ENCODE peak calls at places on chromosomes 12 and 14, in ten cellular contexts. O is left ventricle myocardium inferior, E is lung, M is ovary, L is Peyer's patch, P is hepatocyte, B is mammary epithelial cell, C is uterus, F is psoas muscle, R is spleen. G is an unnamed sample.

GRCh38 chr14:56422703-56423213 is 156.8 kb upstream of the TMEM260 start:
- DNase-seq in E (peak; percentile 66), B (peak; percentile 32), O (peak; percentile 24), P (peak; percentile 84), M (peak; percentile 57), L (peak; percentile 54), R (no peak), F (peak; percentile 57), C (peak; percentile 70), G (peak; percentile 56)

GRCh38 chr12:121769831-121770301 is 23.6 kb downstream of the RHOF start:
- DNase-seq in R (no peak), O (peak; percentile 63), L (peak; percentile 87), F (no peak), E (no peak), C (no peak), B (no peak), M (no peak), P (peak; percentile 72), G (peak; percentile 68)

GRCh38 chr14:61106627-61107147 is 125.6 kb downstream of the SLC38A6 start:
- DNase-seq in F (no peak), O (no peak), L (no peak), P (no peak), B (no peak), E (no peak), M (no peak), R (no peak), C (no peak), G (no peak)

GRCh38 chr12:49624919-49625577 is 1.7 kb downstream of the PRPF40B start:
- DNase-seq in C (no peak), R (no peak), E (no peak), O (no peak), M (peak; percentile 62), P (no peak), L (no peak), F (no peak), B (peak; percentile 92), G (no peak)

GRCh38 chr14:36217732-36218131 is 41.2 kb upstream of the PTCSC3 start:
- DNase-seq in C (no peak), M (no peak), P (no peak), O (no peak), B (peak; percentile 58), L (no peak), F (no peak), E (peak; percentile 76), R (no peak), G (no peak)

GRCh38 chr12:50825372-50825838 is 17.3 kb upstream of the TMPRSS12 start:
- DNase-seq in P (peak; percentile 79), L (no peak), B (peak; percentile 43), E (no peak), R (no peak), M (no peak), C (no peak), F (no peak), O (no peak), G (no peak)

GRCh38 chr14:50340045-50340444 is 27.9 kb downstream of the DMAC2L start:
- DNase-seq in E (no peak), O (no peak), R (no peak), P (no peak), L (no peak), C (no peak), F (no peak), M (no peak), B (no peak), G (no peak)

GRCh38 chr12:1605129-1606020 is 11.0 kb upstream of the FBXL14 start:
- DNase-seq in F (peak; percentile 72), B (peak; percentile 77), M (peak; percentile 78), E (peak; percentile 76), P (peak; percentile 89), O (peak; percentile 66), L (peak; percentile 84), R (peak; percentile 87), C (peak; percentile 55), G (peak; percentile 80)

GRCh38 chr12:17215754-17216153 is 609.8 kb upstream of the LMO3 start:
- DNase-seq in L (no peak), B (no peak), P (no peak), F (no peak), O (no peak), E (no peak), C (no peak), M (no peak), R (no peak), G (no peak)

GRCh38 chr14:65826946-65827345 is 414.4 kb downstream of the FUT8 start:
- DNase-seq in L (no peak), O (no peak), R (no peak), P (no peak), B (no peak), C (no peak), F (no peak), E (no peak), M (no peak), G (no peak)

DNA sequence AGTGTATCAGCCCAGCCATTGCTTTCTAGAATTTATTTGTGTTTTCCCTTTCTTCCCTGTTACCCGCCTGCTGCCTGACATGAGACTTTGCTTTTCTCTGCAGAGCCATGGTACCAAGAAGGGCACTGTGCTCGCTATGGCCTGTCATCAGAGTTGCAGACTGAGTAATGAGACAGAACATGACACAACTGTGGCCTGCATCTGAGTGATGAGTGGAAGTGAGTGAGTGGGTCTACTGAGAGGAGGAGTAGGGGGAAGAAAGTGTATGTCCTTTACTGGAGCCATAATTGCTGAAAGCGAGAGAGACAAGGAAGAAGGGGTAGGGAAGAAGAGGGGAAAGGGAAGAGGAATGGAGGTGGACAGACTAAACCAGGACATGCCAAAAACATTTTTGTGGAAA is 2.8 kb downstream of the RILPL1 start:
- DNase-seq in P (no peak), L (no peak), E (no peak), R (no peak), O (no peak), B (no peak), M (no peak), F (no peak), C (no peak), G (no peak)
- H3K27ac ChIP-seq in P (no peak overlapping the region), L (no peak overlapping the region), E (peak overlapping the region; percentile 64), R (no peak overlapping the region), O (peak overlapping the region; percentile 98), B (no peak overlapping the region), M (no peak overlapping the region), F (peak overlapping the region; percentile 81), C (no peak overlapping the region), G (no peak overlapping the region)

GRCh38 chr12:53939141-53940108 is 794 bp downstream of the HOXC13 start:
- DNase-seq in L (peak; percentile 43), F (peak; percentile 58), E (no peak), R (no peak), M (no peak), B (peak; percentile 69), O (no peak), C (no peak), P (peak; percentile 78), G (no peak)

GRCh38 chr12:53942467-53942997 is 3.9 kb downstream of the HOXC13 start:
- DNase-seq in L (no peak), B (no peak), R (no peak), O (no peak), M (no peak), C (no peak), F (no peak), P (no peak), E (no peak), G (no peak)

GRCh38 chr12:53940448-53941014 is 1.9 kb downstream of the HOXC13 start:
- DNase-seq in P (no peak), M (no peak), E (no peak), O (no peak), R (no peak), B (peak; percentile 18), C (no peak), L (peak; percentile 11), F (no peak), G (no peak)

GRCh38 chr12:53941187-53941586 is 2.6 kb downstream of the HOXC13 start:
- DNase-seq in O (no peak), L (no peak), M (no peak), E (no peak), R (no peak), F (no peak), P (no peak), B (no peak), C (no peak), G (no peak)

DNA sequence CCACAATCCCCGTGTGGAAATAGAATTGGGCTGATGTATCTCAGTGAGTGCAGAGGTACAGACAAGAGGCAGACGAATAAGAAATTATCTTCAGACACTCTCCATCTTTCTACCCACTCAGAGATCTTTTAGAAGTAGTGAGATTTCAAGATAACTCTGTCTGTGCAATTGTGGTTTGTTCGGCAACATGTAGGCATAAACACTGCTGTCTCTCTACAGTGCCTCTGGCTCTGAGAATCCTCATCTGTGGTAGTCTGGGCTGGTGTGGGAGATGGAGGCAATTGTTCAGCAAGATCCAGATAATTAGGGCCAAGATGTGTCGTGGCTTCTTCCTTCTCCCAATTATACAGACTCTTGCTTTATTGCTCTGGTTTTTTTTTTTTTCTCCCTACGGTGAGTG is 3.1 kb downstream of the HOXC13 start:
- DNase-seq in P (no peak), O (no peak), R (no peak), C (no peak), F (no peak), B (peak; percentile 26), M (no peak), L (no peak), E (no peak), G (no peak)
- H3K27me3 ChIP-seq in P (peaks cover 99% of the 10 kb centered on the region), O (peaks cover 100% of the 10 kb centered on the region), R (peaks cover 99% of the 10 kb centered on the region), C (peaks cover 87% of the 10 kb centered on the region), F (peaks cover 99% of the 10 kb centered on the region), B (no peaks in the 10 kb centered on the region), M (peaks cover 7% of the 10 kb centered on the region), L (no peaks in the 10 kb centered on the region), E (peaks cover 20% of the 10 kb centered on the region), G (peaks cover 100% of the 10 kb centered on the region)

GRCh38 chr14:101508196-101508947 is 52.9 kb upstream of the DIO3 start:
- DNase-seq in O (peak; percentile 8), L (peak; percentile 28), M (peak; percentile 14), F (peak; percentile 40), B (no peak), C (peak; percentile 11), E (no peak), P (no peak), R (peak; percentile 59), G (no peak)

GRCh38 chr14:101511199-101511598 is 50.1 kb upstream of the DIO3 start:
- DNase-seq in R (no peak), E (no peak), M (no peak), B (no peak), C (no peak), L (no peak), O (no peak), P (no peak), F (no peak), G (no peak)

GRCh38 chr14:101508948-101509729 is 52.2 kb upstream of the DIO3 start:
- DNase-seq in O (peak; percentile 5), C (peak; percentile 13), B (no peak), E (no peak), R (peak; percentile 65), L (no peak), F (peak; percentile 30), M (peak; percentile 15), P (no peak), G (no peak)

GRCh38 chr14:101511620-101512395 is 49.5 kb upstream of the DIO3 start:
- DNase-seq in P (no peak), O (no peak), C (no peak), R (peak; percentile 56), L (no peak), B (no peak), E (no peak), F (peak; percentile 60), M (no peak), G (no peak)

GRCh38 chr14:101509730-101510371 is 51.4 kb upstream of the DIO3 start:
- DNase-seq in O (peak; percentile 6), F (peak; percentile 35), L (no peak), P (no peak), E (no peak), B (no peak), R (peak; percentile 57), C (no peak), M (peak; percentile 10), G (no peak)
- H3K36me3 ChIP-seq in O (no peaks in the 10 kb centered on the region), F (no peaks in the 10 kb centered on the region), L (no peaks in the 10 kb centered on the region), P (no peaks in the 10 kb centered on the region), E (no peaks in the 10 kb centered on the region), B (no peaks in the 10 kb centered on the region), R (no peaks in the 10 kb centered on the region), C (no peaks in the 10 kb centered on the region), M (no peaks in the 10 kb centered on the region), G (no peaks in the 10 kb centered on the region)

GRCh38 chr14:74841230-74842207 is 34.4 kb downstream of the PROX2 start:
- DNase-seq in C (no peak), O (no peak), E (no peak), P (no peak), B (no peak), R (no peak), L (no peak), F (no peak), M (no peak), G (no peak)
- H3K27ac ChIP-seq in C (no peak overlapping the region), O (no peak overlapping the region), E (no peak overlapping the region), P (no peak overlapping the region), B (no peak overlapping the region), R (peak overlapping the region; percentile 79), L (peak overlapping the region; percentile 20), F (no peak overlapping the region), M (no peak overlapping the region), G (no peak overlapping the region)